ENCODE peak calls at places on chromosomes 4 and X, in ten cellular contexts. V is bronchial epithelial cell; L is stimulated activated CD4-positive, alpha-beta T cell treated with anti-CD3 and anti-CD28 coated beads, Interleukin-2, amount 100 ng/mL, for 48 hours; J is naive thymus-derived CD8-positive, alpha-beta T cell; U is ascending aorta; R is effector memory CD4-positive, alpha-beta T cell; T is fibroblast of the conjunctiva; D is epithelial cell of esophagus; K is H9; H is posterior cingulate gyrus. G is an unnamed sample.

GRCh38 chr4:42555828-42556227 is 101.1 kb downstream of the ATP8A1 start:
- DNase-seq in U (no peak), R (no peak), V (peak), J (no peak), K (no peak), H (no peak), L (no peak), T (no peak), D (peak), G (no peak)

GRCh38 chr4:183996868-183997267 is 91.8 kb downstream of the STOX2 start:
- DNase-seq in R (no peak), J (no peak), U (no peak), K (no peak), L (no peak), D (peak), H (no peak), V (peak), T (no peak), G (no peak)

GRCh38 chrX:3184176-3184930 is 143.1 kb downstream of the ARSF start:
- DNase-seq in V (peak), R (no peak), U (no peak), J (no peak), H (no peak), D (no peak), T (peak), K (no peak), L (no peak), G (no peak)

GRCh38 chr4:175412744-175413143 is 399.3 kb downstream of the GPM6A start:
- DNase-seq in R (no peak), H (no peak), K (no peak), U (no peak), J (no peak), L (no peak), T (no peak), V (peak), D (peak), G (no peak)

GRCh38 chr4:1048781-1049590 is 37.6 kb downstream of the FGFRL1 start:
- DNase-seq in J (no peak), V (no peak), T (no peak), K (peak), L (no peak), U (no peak), D (no peak), R (no peak), H (no peak), G (no peak)

GRCh38 chr4:3201718-3202702 is 46.9 kb upstream of the MSANTD1 start:
- DNase-seq in U (no peak), R (peak), J (peak), T (no peak), K (no peak), H (no peak), L (peak), V (no peak), D (no peak), G (peak)

GRCh38 chr4:146379744-146380143 is 142.0 kb downstream of the SLC10A7 start:
- DNase-seq in U (no peak), H (no peak), V (peak), L (no peak), K (no peak), T (no peak), D (peak), J (no peak), R (no peak), G (no peak)

GRCh38 chr4:81804849-81805248 is 333.1 kb upstream of the RASGEF1B start:
- DNase-seq in V (no peak), U (no peak), H (no peak), L (no peak), T (no peak), K (no peak), D (no peak), J (no peak), R (no peak), G (no peak)

GRCh38 chr4:158285429-158286216 is 75.3 kb downstream of the TMEM144 start:
- DNase-seq in D (peak), L (no peak), V (peak), R (no peak), J (no peak), U (no peak), K (no peak), H (no peak), T (no peak), G (no peak)

GRCh38 chr4:7063362-7063761 is 4.5 kb downstream of the GRPEL1 start:
- DNase-seq in V (no peak), J (no peak), L (no peak), D (no peak), K (no peak), R (no peak), T (no peak), U (peak), H (no peak), G (no peak)

GRCh38 chr4:151796106-151796505 is 35.3 kb upstream of the GATB start:
- DNase-seq in R (no peak), H (no peak), J (no peak), U (no peak), K (no peak), L (no peak), V (no peak), T (no peak), D (no peak), G (no peak)

GRCh38 chrX:110086916-110087484 is 84.1 kb downstream of the TMEM164 start:
- DNase-seq in L (no peak), H (no peak), D (peak), R (no peak), V (peak), J (no peak), U (no peak), K (no peak), T (peak), G (no peak)

GRCh38 chr4:8537041-8537461 is 43.1 kb upstream of the GPR78 start:
- DNase-seq in H (no peak), T (peak), V (peak), L (no peak), U (no peak), K (no peak), R (no peak), J (no peak), D (peak), G (no peak)

GRCh38 chrX:33726281-33727160 is 405.6 kb downstream of the FAM47A start:
- DNase-seq in T (no peak), J (no peak), L (no peak), V (no peak), K (peak), H (no peak), U (no peak), R (no peak), D (no peak), G (no peak)

GRCh38 chr4:38842998-38843397 is 13.6 kb downstream of the TLR6 start:
- DNase-seq in U (no peak), L (no peak), K (no peak), H (no peak), J (no peak), V (no peak), T (no peak), R (no peak), D (no peak), G (no peak)

GRCh38 chrX:25721564-25721963 is 416.6 kb upstream of the MAGEB18 start:
- DNase-seq in L (no peak), U (no peak), R (no peak), V (no peak), K (no peak), J (no peak), T (peak), H (no peak), D (peak), G (no peak)

GRCh38 chr4:53674891-53675290 is 83.6 kb upstream of the LNX1 start:
- DNase-seq in R (no peak), K (no peak), H (no peak), L (no peak), T (no peak), V (no peak), D (no peak), J (no peak), U (no peak), G (no peak)

GRCh38 chr4:168421671-168422070 is 58.6 kb downstream of the DDX60L start:
- DNase-seq in V (peak), H (no peak), K (no peak), R (no peak), D (peak), T (no peak), U (no peak), J (no peak), L (no peak), G (no peak)

GRCh38 chrX:69088171-69088938 is 76.9 kb downstream of the PJA1 start:
- DNase-seq in H (no peak), D (no peak), T (no peak), R (no peak), U (no peak), J (no peak), L (no peak), K (peak), V (no peak), G (no peak)

GRCh38 chr4:1768367-1769034 is 24.6 kb upstream of the FGFR3 start:
- DNase-seq in U (no peak), R (no peak), L (no peak), D (peak), T (no peak), H (no peak), V (no peak), K (no peak), J (no peak), G (no peak)

GRCh38 chr4:153704522-153704921 is 20.4 kb downstream of the TLR2 start:
- DNase-seq in K (no peak), L (no peak), V (no peak), D (no peak), J (no peak), R (no peak), T (no peak), H (no peak), U (no peak), G (no peak)

GRCh38 chrX:129956765-129957164 is 25.7 kb upstream of the BCORL1 start:
- DNase-seq in T (no peak), V (no peak), K (no peak), R (no peak), H (no peak), J (no peak), D (no peak), L (no peak), U (no peak), G (no peak)

GRCh38 chr4:88610771-88611170 is 18.5 kb downstream of the HERC3 start:
- DNase-seq in L (no peak), D (peak), V (no peak), J (no peak), H (no peak), K (no peak), R (no peak), T (peak), U (peak), G (no peak)

GRCh38 chr4:149836546-149836945 is 20.9 kb upstream of the IQCM start:
- DNase-seq in T (no peak), H (no peak), U (no peak), D (peak), L (no peak), K (no peak), J (no peak), R (no peak), V (peak), G (no peak)

GRCh38 chrX:1316527-1316926 is 20.1 kb upstream of the IL3RA start:
- DNase-seq in R (no peak), L (no peak), J (no peak), T (no peak), D (no peak), V (no peak), K (no peak), U (peak), H (no peak), G (no peak)

GRCh38 chrX:141945415-141945814 is 41.7 kb downstream of the MAGEC1 start:
- DNase-seq in K (no peak), H (no peak), D (peak), U (no peak), R (no peak), L (no peak), J (no peak), T (no peak), V (peak), G (no peak)

GRCh38 chr4:87270144-87270543 is 49.7 kb upstream of the KLHL8 start:
- DNase-seq in H (no peak), K (peak), L (no peak), V (peak), U (no peak), R (no peak), J (no peak), D (peak), T (peak), G (no peak)

GRCh38 chr4:165343353-165344191 is 16.1 kb downstream of the MSMO1 start:
- DNase-seq in J (peak), T (no peak), K (no peak), V (peak), R (no peak), D (peak), U (no peak), L (no peak), H (no peak), G (no peak)

GRCh38 chrX:24672701-24673190 is 21.0 kb upstream of the POLA1 start:
- DNase-seq in H (no peak), D (no peak), T (no peak), J (no peak), L (no peak), K (no peak), V (no peak), R (no peak), U (no peak), G (no peak)

GRCh38 chrX:67555578-67556203 is 11.9 kb downstream of the AR start:
- DNase-seq in J (no peak), T (no peak), V (peak), D (peak), R (no peak), H (no peak), U (no peak), K (peak), L (no peak), G (no peak)

GRCh38 chr4:30719363-30720020 is 677 bp upstream of the PCDH7 start:
- DNase-seq in L (no peak), U (peak), K (peak), R (no peak), J (no peak), V (peak), D (peak), H (peak), T (no peak), G (peak)

GRCh38 chr4:153594208-153594607 is 89.9 kb upstream of the TLR2 start:
- DNase-seq in V (peak), D (peak), K (no peak), L (no peak), T (peak), R (no peak), U (no peak), J (no peak), H (no peak), G (no peak)

G was measured in naive thymus-derived CD4-positive, alpha-beta T cell.